ENCODE peak calls at places on chromosomes 7 and 10, in four cellular contexts. W is uterus, M is A549, R is SJSA1. J is an unnamed sample.

GRCh38 chr7:47501406-47501805 is 80.5 kb downstream of the TNS3 start:
- DNase-seq in W (peak), M (no peak), R (peak), J (no peak)

GRCh38 chr7:41297167-41297566 is 405.7 kb downstream of the INHBA start:
- DNase-seq in W (no peak), M (no peak), R (no peak), J (no peak)

GRCh38 chr7:134757938-134758337 is 21.5 kb upstream of the CALD1 start:
- DNase-seq in W (no peak), M (no peak), R (no peak), J (no peak)

GRCh38 chr10:15363031-15363430 is 8.1 kb downstream of the FAM171A1 start:
- DNase-seq in W (no peak), M (no peak), R (peak), J (no peak)

GRCh38 chr7:135684134-135684533 is 21.8 kb downstream of the STMP1 start:
- DNase-seq in W (no peak), M (no peak), R (no peak), J (no peak)

GRCh38 chr10:71776528-71776927 is 3.2 kb upstream of the VSIR start:
- DNase-seq in W (no peak), M (no peak), R (no peak), J (no peak)

GRCh38 chr7:4319280-4319679 is 362.8 kb upstream of the FOXK1 start:
- DNase-seq in W (no peak), M (no peak), R (no peak), J (no peak)

GRCh38 chr10:68666280-68666760 is 54.7 kb upstream of the CCAR1 start:
- DNase-seq in W (no peak), M (no peak), R (peak), J (peak)

GRCh38 chr10:100401631-100402328 is 54.7 kb downstream of the SCD start:
- DNase-seq in W (no peak), M (no peak), R (no peak), J (no peak)

GRCh38 chr7:7653568-7654187 is 13.1 kb downstream of the UMAD1 start:
- DNase-seq in W (no peak), M (peak), R (peak), J (no peak)

GRCh38 chr7:73885975-73886798 is 25.2 kb downstream of the TMEM270 start:
- DNase-seq in W (peak), M (no peak), R (no peak), J (no peak)

GRCh38 chr7:102055181-102055976 is 231.3 kb upstream of the SH2B2 start:
- DNase-seq in W (no peak), M (no peak), R (no peak), J (no peak)

GRCh38 chr7:130894146-130895005 is 160.4 kb upstream of the KLF14 start:
- DNase-seq in W (peak), M (peak), R (peak), J (no peak)
- H3K27ac ChIP-seq in W (peak), M (peak), R (peak), J (peak)

GRCh38 chr7:16129431-16130126 is 291.8 kb downstream of the CRPPA start:
- DNase-seq in W (no peak), M (peak), R (peak), J (peak)
- H3K27ac ChIP-seq in W (no peak), M (no peak), R (peak), J (peak)

DNA sequence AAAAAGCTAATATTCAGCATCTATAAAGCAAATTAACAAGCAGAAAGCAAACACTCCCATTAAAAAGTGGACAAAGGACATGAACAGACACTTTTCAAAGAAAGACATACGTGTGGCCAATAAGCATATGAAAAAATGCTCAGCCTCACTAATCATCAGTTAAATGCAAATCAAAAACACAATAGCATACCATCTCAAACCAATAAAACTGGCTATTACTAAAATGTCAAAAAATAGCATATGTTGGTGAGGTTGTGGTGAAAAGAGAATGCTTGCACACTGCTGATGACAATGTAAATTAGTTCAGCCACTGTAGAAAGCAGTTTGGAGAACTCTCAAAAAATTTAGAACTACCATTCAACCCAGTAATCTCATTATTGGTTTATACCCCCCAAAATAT is 284.6 kb upstream of the KCND2 start:
- DNase-seq in W (no peak), M (no peak), R (no peak), J (no peak)
- H3K27ac ChIP-seq in W (no peak), M (no peak), R (no peak), J (no peak)

DNA sequence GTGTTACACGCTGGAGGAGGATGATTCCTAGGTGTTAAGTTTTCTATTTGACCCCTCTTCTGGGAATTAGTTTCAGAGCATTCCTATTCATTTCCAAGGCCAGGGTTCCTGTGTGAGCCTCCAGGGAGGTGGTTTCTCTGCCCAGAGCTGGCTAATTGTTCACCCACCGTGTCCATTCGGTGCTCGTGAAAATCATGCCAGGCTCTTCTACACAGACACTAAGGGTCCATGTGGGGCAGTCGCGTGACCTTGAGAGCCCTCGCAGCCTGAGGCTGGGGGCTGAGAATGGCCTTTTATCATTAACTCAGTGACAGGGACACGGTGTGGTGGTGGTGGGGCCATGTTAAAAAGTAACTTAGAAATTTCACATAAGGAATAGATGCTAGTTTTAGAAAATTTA is 83.7 kb downstream of the EMX2 start:
- DNase-seq in W (no peak), M (no peak), R (no peak), J (no peak)
- H3K27ac ChIP-seq in W (no peak), M (no peak), R (no peak), J (no peak)

GRCh38 chr7:116421298-116421697 is 78.2 kb upstream of the CAV2 start:
- DNase-seq in W (no peak), M (peak), R (no peak), J (no peak)
- H3K27ac ChIP-seq in W (no peak), M (peak), R (no peak), J (no peak)

DNA sequence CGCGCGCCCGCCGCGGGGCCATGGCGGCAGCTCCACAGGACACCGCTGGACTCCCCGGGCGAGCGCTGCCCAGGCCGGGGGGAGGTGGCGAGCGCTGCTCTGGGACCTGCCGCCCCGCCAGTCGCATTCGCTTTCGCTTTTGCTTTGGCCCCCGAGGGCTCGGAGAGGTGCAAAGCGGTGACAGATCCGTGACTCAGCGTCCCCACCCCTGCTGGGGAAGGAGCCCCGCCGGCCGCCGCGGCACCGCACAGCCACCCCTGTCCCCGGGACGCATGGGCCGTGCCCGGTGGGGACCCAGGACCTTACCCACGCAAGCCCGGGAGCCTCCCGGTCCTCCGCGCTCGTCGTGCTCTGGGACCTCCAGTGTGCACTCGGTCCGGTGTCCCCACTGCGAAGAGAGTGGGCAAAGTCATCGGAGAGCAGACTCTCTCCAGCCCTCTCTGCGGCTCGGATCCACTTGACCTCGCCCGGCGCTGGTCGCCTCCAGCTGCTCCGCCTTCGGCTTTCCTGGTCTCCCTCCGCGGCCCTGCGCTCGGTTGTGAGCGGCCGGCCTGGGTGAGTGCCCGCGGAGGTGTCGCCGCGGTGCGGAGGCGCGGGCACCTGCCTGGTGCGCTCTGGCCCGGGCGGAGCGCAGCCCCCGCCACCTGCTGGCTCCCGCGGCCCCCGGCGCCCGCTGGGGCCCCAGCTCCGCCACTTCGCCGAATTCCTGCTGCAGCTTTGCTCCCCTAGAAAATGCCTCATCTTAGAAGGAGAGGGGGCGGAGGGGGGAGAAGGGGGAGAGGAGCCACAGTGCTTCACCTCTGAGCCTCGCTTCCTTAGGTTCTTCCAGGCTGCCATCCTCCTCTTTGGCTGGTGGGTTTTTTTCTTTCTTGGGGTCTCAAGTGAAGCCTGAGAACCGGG is at the start of gene IL15RA:
- DNase-seq in W (peak), M (peak), R (peak), J (peak)
- H3K27ac ChIP-seq in W (peak), M (peak), R (peak), J (peak)

J was measured in epithelial cell of prostate.